ENCODE peak calls at places on chromosomes 7 and 10, in seven cellular contexts. D is fibroblast of lung, T is PC-9, V is mammary epithelial cell, O is MM.1S, M is astrocyte, N is GM23248. W is an unnamed sample. For H3K4me1, the result is how much of the 10 kb centered on the place peaks cover.

GRCh38 chr10:23047201-23048050 is 48.0 kb upstream of the MSRB2 start:
- DNase-seq in M (peak), N (peak), V (no peak), D (peak), T (peak), O (no peak), W (no peak)

GRCh38 chr7:95430864-95431263 is 4.0 kb downstream of the PON2 start:
- DNase-seq in O (no peak), V (peak), N (peak), M (peak), D (no peak), T (no peak), W (no peak)

GRCh38 chr10:52383088-52383487 is 69.0 kb downstream of the DKK1 start:
- DNase-seq in T (no peak), D (no peak), O (no peak), V (no peak), N (no peak), M (no peak), W (no peak)

GRCh38 chr10:124708922-124709520 is 35.2 kb downstream of the FAM53B start:
- DNase-seq in M (no peak), V (no peak), N (no peak), T (no peak), O (no peak), D (no peak), W (peak)

GRCh38 chr7:133682364-133683181 is 429.7 kb downstream of the EXOC4 start:
- DNase-seq in D (no peak), N (no peak), T (no peak), M (no peak), O (no peak), V (no peak), W (no peak)

GRCh38 chr10:43261578-43261965 is 5.3 kb downstream of the RASGEF1A start:
- DNase-seq in N (no peak), T (no peak), D (no peak), O (no peak), V (no peak), M (no peak), W (no peak)

GRCh38 chr10:37552881-37553280 is 304.5 kb downstream of the ZNF248 start:
- DNase-seq in T (no peak), M (no peak), D (no peak), N (no peak), V (no peak), O (no peak), W (no peak)

GRCh38 chr7:77799078-77799964 is 748 bp downstream of the PHTF2 start:
- DNase-seq in D (peak), N (peak), M (peak), T (peak), O (peak), V (peak), W (peak)

GRCh38 chr10:100874702-100875483 is 37.9 kb upstream of the SLF2 start:
- DNase-seq in O (no peak), T (no peak), V (no peak), D (no peak), M (no peak), N (no peak), W (no peak)

GRCh38 chr7:154431045-154431444 is 378.8 kb downstream of the DPP6 start:
- DNase-seq in N (no peak), D (no peak), M (no peak), V (no peak), T (no peak), O (no peak), W (no peak)

GRCh38 chr10:93916257-93917063 is 22.7 kb downstream of the SLC35G1 start:
- DNase-seq in V (peak), O (peak), N (peak), M (peak), T (no peak), D (peak), W (peak)

GRCh38 chr7:158569858-158570239 is 17.8 kb downstream of the PTPRN2 start:
- DNase-seq in T (no peak), D (no peak), O (no peak), V (no peak), N (no peak), M (no peak), W (no peak)

GRCh38 chr7:151699147-151699546 is 177.8 kb downstream of the PRKAG2 start:
- DNase-seq in T (peak), D (peak), O (no peak), N (peak), M (peak), V (peak), W (no peak)

GRCh38 chr10:17035446-17035845 is 94.2 kb downstream of the CUBN start:
- DNase-seq in T (no peak), D (no peak), N (no peak), O (no peak), M (no peak), V (no peak), W (no peak)

GRCh38 chr7:128074736-128075135 is 43.5 kb upstream of the LRRC4 start:
- DNase-seq in V (no peak), T (no peak), O (no peak), M (no peak), D (no peak), N (no peak), W (no peak)

GRCh38 chr7:151017953-151018420 is 6.3 kb downstream of the ATG9B start:
- DNase-seq in T (no peak), D (peak), O (peak), V (peak), N (peak), M (no peak), W (peak)

GRCh38 chr10:114359041-114359952 is 45.0 kb downstream of the AFAP1L2 start:
- DNase-seq in D (no peak), N (no peak), O (no peak), M (peak), T (no peak), V (no peak), W (no peak)

GRCh38 chr10:119412831-119413737 is 129.4 kb downstream of the RGS10 start:
- DNase-seq in M (peak), T (no peak), D (peak), N (peak), V (no peak), O (no peak), W (no peak)

GRCh38 chr10:71638577-71639411 is 80.8 kb downstream of the C10orf105 start:
- DNase-seq in N (no peak), O (no peak), T (no peak), D (no peak), V (no peak), M (no peak), W (no peak)

GRCh38 chr10:6843477-6843876 is 263.4 kb upstream of the PRKCQ start:
- DNase-seq in O (peak), N (no peak), M (no peak), D (no peak), V (no peak), T (no peak), W (peak)

GRCh38 chr10:15237351-15237750 is 68.9 kb upstream of the NMT2 start:
- DNase-seq in D (peak), N (peak), V (peak), T (peak), O (no peak), M (peak), W (no peak)

GRCh38 chr7:116547347-116547746 is 22.5 kb downstream of the CAV1 start:
- DNase-seq in D (peak), O (no peak), N (peak), T (no peak), V (peak), M (no peak), W (peak)

GRCh38 chr7:150951181-150951520 is 27.0 kb downstream of the KCNH2 start:
- DNase-seq in M (no peak), V (no peak), T (no peak), N (no peak), D (no peak), O (no peak), W (no peak)

GRCh38 chr10:89207801-89208551 is 859 bp upstream of the CH25H start:
- DNase-seq in M (no peak), N (peak), T (no peak), D (no peak), V (no peak), O (no peak), W (peak)

GRCh38 chr7:16849295-16850148 is 32.3 kb downstream of the AGR3 start:
- DNase-seq in T (no peak), D (no peak), M (no peak), N (no peak), O (no peak), V (no peak), W (no peak)

GRCh38 chr7:48025630-48026029 is 3.3 kb downstream of the SUN3 start:
- DNase-seq in N (no peak), V (no peak), D (no peak), O (no peak), T (peak), M (no peak), W (no peak)

GRCh38 chr7:874036-874749 is 2.2 kb upstream of the GET4 start:
- DNase-seq in D (no peak), M (no peak), T (no peak), O (no peak), V (no peak), N (no peak), W (no peak)

GRCh38 chr10:129764011-129764900 is 199.8 kb downstream of the EBF3 start:
- DNase-seq in T (no peak), V (no peak), M (no peak), D (no peak), O (no peak), N (no peak), W (no peak)

GRCh38 chr7:9890092-9890491 is 1083.6 kb upstream of the PHF14 start:
- DNase-seq in D (no peak), N (no peak), V (no peak), M (no peak), O (no peak), T (no peak), W (no peak)

GRCh38 chr7:55550838-55551537 is 21.3 kb downstream of the VOPP1 start:
- DNase-seq in D (no peak), O (no peak), T (peak), V (no peak), N (no peak), M (no peak), W (no peak)

GRCh38 chr7:156460861-156461632 is 179.5 kb upstream of the RNF32 start:
- DNase-seq in N (no peak), D (no peak), V (no peak), T (no peak), M (no peak), O (peak), W (no peak)

GRCh38 chr7:132112632-132113031 is 463.6 kb downstream of the PLXNA4 start:
- DNase-seq in V (no peak), D (no peak), N (no peak), T (no peak), M (no peak), O (no peak), W (peak)

GRCh38 chr10:74022941-74023629 is 25.2 kb downstream of the VCL start:
- DNase-seq in N (no peak), V (no peak), D (no peak), M (no peak), T (no peak), O (no peak), W (no peak)

GRCh38 chr7:74365320-74366022 is 76.3 kb downstream of the CLIP2 start:
- DNase-seq in M (peak), V (no peak), O (peak), N (peak), T (no peak), D (peak), W (peak)

GRCh38 chr7:84497873-84498272 is 303.3 kb upstream of the SEMA3A start:
- DNase-seq in D (no peak), T (no peak), O (no peak), N (no peak), M (peak), V (no peak), W (no peak)

GRCh38 chr10:95588025-95588424 is 26.9 kb upstream of the SORBS1 start:
- DNase-seq in T (no peak), O (no peak), V (peak), M (no peak), D (no peak), N (no peak), W (no peak)

GRCh38 chr7:149104214-149104613 is 13.7 kb upstream of the ZNF786 start:
- DNase-seq in T (no peak), O (no peak), N (no peak), M (no peak), D (no peak), V (no peak), W (no peak)

GRCh38 chr10:80530816-80531215 is 6.9 kb upstream of the SH2D4B start:
- DNase-seq in N (no peak), O (no peak), V (no peak), T (no peak), M (no peak), D (no peak), W (no peak)

GRCh38 chr7:22173884-22174573 is 182.9 kb downstream of the RAPGEF5 start:
- DNase-seq in D (no peak), M (no peak), V (peak), O (no peak), N (no peak), T (peak), W (no peak)

GRCh38 chr7:143304938-143305337 is 11.0 kb upstream of the CLCN1 start:
- DNase-seq in O (no peak), N (no peak), D (no peak), M (no peak), T (no peak), V (no peak), W (no peak)

GRCh38 chr7:143299346-143299745 is 11.2 kb downstream of the CASP2 start:
- DNase-seq in M (peak), V (no peak), T (no peak), O (no peak), D (peak), N (peak), W (no peak)

GRCh38 chr7:143299840-143300239 is 11.7 kb downstream of the CASP2 start:
- DNase-seq in T (no peak), N (peak), O (peak), V (no peak), D (no peak), M (no peak), W (peak)

GRCh38 chr7:143303733-143304132 is 12.2 kb upstream of the CLCN1 start:
- DNase-seq in D (no peak), M (no peak), V (peak), T (no peak), O (no peak), N (no peak), W (no peak)

DNA sequence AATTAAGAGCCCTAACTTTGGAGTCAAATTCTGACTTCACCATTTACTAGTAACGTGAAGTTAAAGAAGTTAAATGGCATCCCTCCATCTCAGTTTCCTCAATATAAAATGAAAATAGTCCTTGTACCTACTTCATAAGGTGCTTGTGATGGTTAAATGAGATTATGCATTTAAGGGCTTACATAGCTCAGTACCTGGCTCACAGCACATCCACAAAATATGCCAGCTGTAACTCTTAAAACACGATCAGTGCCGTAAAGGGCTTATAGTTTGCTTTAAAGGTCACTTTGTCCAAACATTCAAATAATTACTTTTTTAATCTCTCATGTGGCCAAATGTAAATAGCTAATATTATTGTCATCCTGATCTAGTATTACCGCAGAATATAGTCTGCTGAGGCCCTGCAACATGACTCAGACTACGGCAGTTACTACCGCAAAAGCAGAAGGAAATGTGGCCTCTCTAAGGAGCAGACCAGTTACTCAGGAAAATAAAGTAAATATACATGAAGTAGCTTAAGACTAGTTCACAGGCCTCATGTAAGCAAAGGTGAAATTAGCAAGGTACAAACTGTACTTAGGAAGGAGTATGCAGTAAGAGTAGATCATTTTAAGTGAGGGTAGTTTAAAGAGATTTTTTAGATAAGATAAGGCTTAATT is 12.9 kb downstream of the CASP2 start:
- DNase-seq in T (no peak), O (no peak), N (no peak), D (peak), M (peak), V (no peak), W (no peak)
- H3K4me3 ChIP-seq in T (no peak), O (no peak), N (no peak), D (no peak), M (no peak), V (no peak), W (no peak)

DNA sequence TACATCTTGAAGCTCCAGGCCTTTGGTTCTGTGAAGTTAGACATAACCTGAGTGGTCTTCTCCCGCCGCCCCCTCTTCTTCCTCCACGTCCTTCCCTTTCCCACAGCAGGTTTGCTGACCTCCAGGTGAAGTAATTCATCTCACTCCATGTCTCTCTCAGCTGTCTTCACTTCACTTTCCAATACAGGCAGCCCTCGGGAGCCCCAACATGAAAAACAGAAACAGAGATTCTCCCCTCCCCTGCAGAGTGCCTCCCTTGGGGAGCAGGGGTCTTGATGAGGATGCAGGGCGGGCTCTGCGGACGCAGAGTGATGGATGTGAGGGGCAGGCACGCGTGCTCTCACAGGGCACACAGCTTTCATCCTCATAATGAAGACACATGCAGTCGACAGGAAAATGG is 95.6 kb downstream of the GPAM start:
- DNase-seq in N (no peak), M (no peak), T (no peak), V (no peak), D (no peak), O (no peak), W (no peak)
- TF ChIP-seq EZH2 in N (no peak), M (no peak), T (no peak), V (no peak), D (no peak), O (no peak), W (no peak)

DNA sequence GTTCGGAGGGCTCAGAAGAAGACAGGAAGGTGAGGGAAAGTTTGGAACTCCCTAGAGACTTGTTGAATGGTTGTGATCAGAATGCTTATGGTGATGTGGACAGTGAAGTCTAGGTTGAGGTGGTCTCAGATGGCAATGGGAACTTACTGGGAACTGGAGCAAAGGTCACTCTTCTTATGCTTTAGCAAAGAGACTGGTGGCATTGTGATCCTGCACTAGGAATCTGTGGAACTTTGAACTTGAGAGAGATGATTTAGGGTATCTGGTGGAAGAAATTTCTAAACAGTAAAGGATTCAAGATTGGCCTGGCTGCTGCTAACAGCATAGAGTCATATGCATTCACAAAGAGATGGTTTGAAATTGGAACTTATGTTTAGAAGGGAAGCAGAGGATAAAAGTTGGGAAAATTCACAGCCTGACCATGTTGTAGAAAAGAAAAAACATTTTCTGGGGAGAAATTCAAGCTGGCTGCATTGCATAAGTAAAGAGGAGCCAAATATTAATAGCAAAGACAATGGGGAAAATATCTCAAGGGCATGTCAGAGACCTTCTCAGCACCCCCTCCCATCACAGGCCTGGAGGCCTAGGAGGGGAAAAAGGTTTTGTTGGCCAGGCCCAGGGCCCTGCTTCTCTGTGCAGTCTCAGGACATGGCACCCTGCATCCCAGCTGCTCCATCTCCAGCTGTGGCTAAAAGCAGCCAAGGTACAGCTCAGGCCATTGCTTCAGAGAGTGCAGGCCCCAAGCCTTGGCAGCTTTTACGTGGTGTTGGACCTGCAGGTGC is 26.0 kb upstream of the ARHGAP12 start:
- DNase-seq in D (no peak), V (no peak), T (no peak), N (no peak), M (no peak), O (no peak), W (no peak)
- H3K4me1 ChIP-seq in D (under half), V (under half), T (under half), N (under half), M (under half), O (under half), W (under half)

GRCh38 chr7:44101304-44101965 is 2.7 kb upstream of the AEBP1 start:
- DNase-seq in V (no peak), D (no peak), M (no peak), N (no peak), T (no peak), O (no peak), W (no peak)

GRCh38 chr7:44098092-44099068 is 5.8 kb upstream of the AEBP1 start:
- DNase-seq in T (no peak), O (no peak), D (no peak), M (no peak), N (no peak), V (no peak), W (no peak)

GRCh38 chr7:44101966-44102845 is 1.9 kb upstream of the AEBP1 start:
- DNase-seq in M (peak), T (no peak), D (peak), V (peak), O (no peak), N (peak), W (no peak)

GRCh38 chr7:44099669-44100068 is 4.5 kb upstream of the AEBP1 start:
- DNase-seq in D (no peak), T (no peak), M (no peak), N (no peak), O (no peak), V (no peak), W (peak)

GRCh38 chr7:44100458-44101303 is 3.5 kb upstream of the AEBP1 start:
- DNase-seq in M (peak), V (no peak), D (peak), T (no peak), O (no peak), N (peak), W (no peak)
- H3K4me3 ChIP-seq in M (no peak), V (no peak), D (no peak), T (no peak), O (no peak), N (no peak), W (no peak)